ENCODE peak calls at places on chromosomes 3 and 15, in four cellular contexts. K is right atrium auricular region, Z is fibroblast of the aortic adventitia, B is stomach. Q is an unnamed sample.

GRCh38 chr3:51942603-51943450 is 664 bp downstream of the PARP3 start:
- DNase-seq in B (peak; percentile 67), K (peak; percentile 82), Z (peak; percentile 59), Q (no peak)

GRCh38 chr3:111538111-111538510 is 3.9 kb upstream of the CD96 start:
- DNase-seq in B (no peak), K (no peak), Z (no peak), Q (no peak)

GRCh38 chr3:12901631-12902045 is 60.3 kb upstream of the RPL32 start:
- DNase-seq in Z (no peak), K (no peak), B (no peak), Q (no peak)

GRCh38 chr3:114406286-114406685 is 112.5 kb downstream of the TIGIT start:
- DNase-seq in K (no peak), Z (no peak), B (no peak), Q (no peak)

GRCh38 chr3:187257471-187257870 is 34.1 kb downstream of the MASP1 start:
- DNase-seq in K (no peak), Z (no peak), B (no peak), Q (no peak)

GRCh38 chr3:128089135-128089534 is 34.5 kb downstream of the RUVBL1 start:
- DNase-seq in Z (no peak), B (no peak), K (no peak), Q (no peak)

GRCh38 chr15:69422336-69422895 is 8.3 kb downstream of the KIF23 start:
- DNase-seq in K (no peak), B (no peak), Z (no peak), Q (no peak)

GRCh38 chr15:92653836-92654524 is 1.6 kb downstream of the FAM174B start:
- DNase-seq in B (peak; percentile 80), Z (no peak), K (no peak), Q (peak; percentile 99)

GRCh38 chr3:57937092-57937491 is 71.1 kb upstream of the FLNB start:
- DNase-seq in K (no peak), Z (no peak), B (no peak), Q (no peak)

GRCh38 chr3:130925628-130926027 is 31.7 kb downstream of the ATP2C1 start:
- DNase-seq in K (no peak), B (no peak), Z (peak; percentile 35), Q (no peak)

GRCh38 chr15:25883860-25884259 is 20.7 kb upstream of the ATP10A start:
- DNase-seq in K (no peak), Z (peak; percentile 89), B (no peak), Q (no peak)

GRCh38 chr15:80861776-80862175 is 82.6 kb downstream of the CEMIP start:
- DNase-seq in Z (peak; percentile 56), B (no peak), K (no peak), Q (no peak)

GRCh38 chr3:140771030-140771677 is 93.3 kb downstream of the TRIM42 start:
- DNase-seq in Z (no peak), B (no peak), K (no peak), Q (no peak)

GRCh38 chr15:76866008-76866407 is 39.1 kb downstream of the SCAPER start:
- DNase-seq in K (no peak), B (no peak), Z (no peak), Q (no peak)

GRCh38 chr15:64443747-64444621 is 16.4 kb upstream of the ZNF609 start:
- DNase-seq in K (no peak), B (no peak), Z (peak; percentile 92), Q (no peak)

GRCh38 chr15:70323111-70323851 is 225.6 kb upstream of the TLE3 start:
- DNase-seq in K (peak; percentile 78), B (peak; percentile 38), Z (peak; percentile 79), Q (peak; percentile 32)

GRCh38 chr3:48187579-48188265 is 495 bp downstream of the CDC25A start:
- DNase-seq in K (no peak), Z (no peak), B (peak; percentile 50), Q (peak; percentile 33)

GRCh38 chr3:45599984-45600650 is 5.6 kb downstream of the LIMD1 start:
- DNase-seq in K (no peak), B (peak; percentile 76), Z (no peak), Q (peak; percentile 71)

GRCh38 chr15:63601026-63601726 is 4.0 kb downstream of the FBXL22 start:
- DNase-seq in Z (peak; percentile 35), B (no peak), K (no peak), Q (no peak)

GRCh38 chr15:80526556-80527340 is 122.6 kb downstream of the ARNT2 start:
- DNase-seq in B (no peak), K (no peak), Z (peak; percentile 92), Q (no peak)

GRCh38 chr3:45275006-45275704 is 49.1 kb upstream of the TMEM158 start:
- DNase-seq in B (no peak), Z (no peak), K (no peak), Q (no peak)

GRCh38 chr3:13332740-13333139 is 87.4 kb downstream of the NUP210 start:
- DNase-seq in Z (no peak), K (no peak), B (peak; percentile 43), Q (peak; percentile 8)

GRCh38 chr3:153313307-153313945 is 151.4 kb downstream of the RAP2B start:
- DNase-seq in K (no peak), Z (peak; percentile 27), B (no peak), Q (no peak)

DNA sequence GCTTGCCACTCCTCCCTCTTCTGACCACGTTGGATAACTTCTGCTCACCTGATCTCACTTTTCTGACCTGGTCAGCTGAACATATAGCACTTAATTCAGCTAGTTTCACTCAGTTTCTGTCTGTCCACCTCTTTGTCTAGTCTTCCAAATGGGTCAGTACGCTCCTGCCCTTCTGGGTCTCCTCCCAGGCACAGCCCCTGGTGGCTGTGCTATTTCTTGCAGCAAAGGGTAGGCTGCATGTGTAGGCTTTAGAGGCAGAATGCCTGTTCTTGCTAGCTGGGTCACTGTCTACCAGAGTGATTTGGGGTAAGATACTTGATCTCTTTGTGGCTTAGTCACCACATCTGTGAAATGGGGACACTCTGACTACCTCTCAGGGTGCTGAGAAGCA is 2.4 kb upstream of the RBP1 start:
- DNase-seq in B (no peak), K (no peak), Z (no peak), Q (no peak)
- TF ChIP-seq CTCF in B (no peak), K (no peak), Z (peak; percentile 9), Q (no peak)

GRCh38 chr3:56547486-56547885 is 9.5 kb upstream of the CCDC66 start:
- DNase-seq in K (no peak), B (no peak), Z (peak; percentile 13), Q (no peak)
- TF ChIP-seq CTCF in K (no peak), B (no peak), Z (peak; percentile 8), Q (peak; percentile 50)

DNA sequence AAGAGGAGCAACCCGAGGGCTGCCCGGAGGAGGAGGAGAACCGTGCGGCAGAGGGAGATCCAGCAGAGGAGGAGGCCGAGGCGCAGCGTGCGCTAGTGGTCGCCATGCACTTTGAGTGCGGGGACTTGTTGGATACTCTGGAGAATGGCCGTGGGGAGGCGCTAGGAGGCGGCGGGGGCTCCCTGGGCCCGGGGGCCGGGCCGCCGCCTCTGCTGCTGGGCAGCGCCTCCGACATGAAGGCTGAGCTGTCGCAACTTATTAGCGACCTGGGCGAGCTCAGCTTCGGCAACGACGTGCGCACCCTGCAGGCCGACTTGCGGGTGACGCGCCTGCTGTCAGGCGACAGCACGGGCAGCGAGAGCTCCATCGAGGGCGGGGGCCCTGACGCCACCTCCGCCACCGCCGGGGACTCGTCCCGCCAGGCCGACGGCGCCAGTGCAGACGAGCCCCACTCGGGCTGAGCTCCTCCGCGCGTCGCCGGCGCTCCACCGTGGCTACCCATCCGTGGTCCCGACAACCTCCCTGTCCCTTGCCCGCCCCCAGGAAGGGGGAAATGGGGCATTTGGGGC is 2.0 kb downstream of the FAM43A start:
- DNase-seq in K (peak; percentile 82), B (peak; percentile 79), Z (peak; percentile 53), Q (no peak)
- TF ChIP-seq CTCF in K (peak; percentile 18), B (no peak), Z (no peak), Q (no peak)

DNA sequence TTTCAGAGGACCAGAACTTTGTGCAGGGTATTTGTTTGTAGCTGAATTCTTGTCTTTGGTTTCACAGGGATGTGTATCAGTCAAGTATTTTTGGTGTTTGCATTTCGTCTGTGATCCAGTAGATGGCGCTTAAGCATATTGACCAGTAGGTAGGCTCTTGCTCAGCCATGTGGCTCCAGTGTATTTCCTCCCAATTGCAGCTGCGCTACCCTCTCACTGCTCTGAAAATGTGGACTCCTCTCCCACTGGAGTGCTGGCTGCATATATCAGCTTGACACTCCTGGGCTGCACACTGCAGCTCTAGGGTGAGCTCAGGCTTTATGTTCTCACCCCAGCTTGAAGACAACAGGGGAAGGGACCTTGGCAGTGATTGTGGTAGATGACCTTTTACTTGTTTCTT is 1264.3 kb upstream of the ALCAM start:
- DNase-seq in B (no peak), K (no peak), Z (peak; percentile 63), Q (peak; percentile 33)
- TF ChIP-seq CTCF in B (no peak), K (no peak), Z (peak; percentile 66), Q (peak; percentile 80)

DNA sequence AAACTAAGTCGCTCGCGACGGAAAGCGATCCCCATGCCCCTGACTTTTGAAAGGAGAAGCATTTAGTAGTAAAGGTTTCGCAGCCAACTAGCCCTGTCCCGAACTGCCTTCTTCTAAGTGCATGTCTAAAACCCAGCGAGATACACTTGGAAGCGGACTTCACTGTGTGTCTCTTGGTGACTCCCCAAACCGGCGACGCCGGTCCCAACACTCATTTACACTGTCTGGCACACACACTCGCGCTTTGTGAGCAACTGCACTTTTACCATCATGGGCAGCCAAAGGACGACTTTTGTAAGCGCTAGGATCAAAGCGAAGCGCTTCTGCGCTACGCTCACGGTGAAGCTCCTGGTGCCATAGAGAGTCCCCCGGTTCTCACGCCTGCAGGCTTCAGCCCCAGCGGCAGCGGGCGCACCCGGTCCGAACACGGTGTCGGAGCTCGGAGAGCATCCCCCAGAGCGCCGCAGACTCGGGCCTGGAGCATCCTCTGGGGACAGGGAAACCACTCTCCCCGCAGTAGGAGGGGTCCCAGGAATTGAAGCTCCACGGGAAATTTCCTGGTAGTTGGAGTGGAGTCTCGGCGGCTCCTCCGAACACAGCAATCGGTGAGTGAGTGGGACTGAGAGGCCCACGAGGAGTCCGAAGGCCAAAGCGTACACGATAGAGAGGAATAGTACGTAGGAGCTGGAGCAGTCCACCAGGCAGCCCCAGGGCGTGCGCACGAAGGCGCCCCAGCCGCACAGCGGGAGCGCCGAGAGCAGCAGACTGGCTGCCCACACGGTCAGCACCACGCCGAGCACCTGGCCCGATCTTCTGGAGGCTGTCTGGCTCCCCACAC is 1.4 kb downstream of the GPR149 start:
- DNase-seq in B (no peak), Z (no peak), K (no peak), Q (no peak)
- TF ChIP-seq CTCF in B (no peak), Z (no peak), K (no peak), Q (no peak)

Q was measured in LNCaP clone FGC.